ENCODE peak calls at places on chromosomes 7 and 10, in seven cellular contexts. B is PC-3, D is uterus, J is H1, X is HCT116, Z is IMR-90, P is ascending aorta. S is an unnamed sample.
A peak's percentile ranks its signal among the peaks of the same experiment; 100 is the strongest.

GRCh38 chr10:88978463-88978862 is 12.1 kb upstream of the FAS start:
- DNase-seq in X (no peak), J (no peak), B (no peak), P (no peak), D (no peak), Z (no peak), S (no peak)

GRCh38 chr10:103812004-103812403 is 43.4 kb downstream of the SH3PXD2A start:
- DNase-seq in X (no peak), B (no peak), Z (no peak), P (no peak), J (no peak), D (no peak), S (no peak)

GRCh38 chr10:104256335-104257080 is 1.8 kb downstream of the GSTO1 start:
- DNase-seq in X (no peak), B (peak; percentile 11), J (no peak), P (no peak), D (no peak), Z (no peak), S (no peak)

GRCh38 chr10:99328579-99329237 is 448 bp upstream of the CNNM1 start:
- DNase-seq in D (no peak), X (no peak), Z (peak; percentile 7), P (no peak), J (no peak), B (peak; percentile 54), S (no peak)

GRCh38 chr7:1974714-1975113 is 258.0 kb downstream of the MAD1L1 start:
- DNase-seq in J (no peak), B (no peak), Z (no peak), D (no peak), X (no peak), P (no peak), S (no peak)

GRCh38 chr10:115572740-115573455 is 479.7 kb downstream of the ATRNL1 start:
- DNase-seq in J (peak; percentile 61), B (no peak), Z (no peak), X (peak; percentile 7), P (no peak), D (no peak), S (no peak)

GRCh38 chr10:100338434-100339036 is 8.5 kb upstream of the SCD start:
- DNase-seq in P (peak; percentile 36), B (peak; percentile 70), X (peak; percentile 56), J (peak; percentile 92), Z (peak; percentile 45), D (peak; percentile 72), S (no peak)

GRCh38 chr10:122323941-122324675 is 50.4 kb upstream of the PLEKHA1 start:
- DNase-seq in D (no peak), X (no peak), B (peak; percentile 50), Z (no peak), J (no peak), P (peak; percentile 30), S (no peak)

GRCh38 chr7:28835800-28836199 is 122.3 kb downstream of the TRIL start:
- DNase-seq in D (no peak), Z (peak; percentile 75), B (peak; percentile 57), X (no peak), J (no peak), P (no peak), S (no peak)

GRCh38 chr10:123998197-123999141 is 94.9 kb downstream of the CHST15 start:
- DNase-seq in X (no peak), D (no peak), J (no peak), B (no peak), P (no peak), Z (no peak), S (no peak)

GRCh38 chr10:99906470-99906869 is 103.3 kb downstream of the DNMBP start:
- DNase-seq in P (no peak), B (no peak), J (no peak), Z (peak; percentile 96), D (peak; percentile 23), X (peak; percentile 90), S (no peak)

GRCh38 chr7:131956864-131957263 is 400.4 kb upstream of the PODXL start:
- DNase-seq in Z (no peak), X (no peak), D (no peak), J (no peak), P (no peak), B (no peak), S (no peak)

GRCh38 chr10:58278274-58278961 is 9.5 kb downstream of the CISD1 start:
- DNase-seq in J (no peak), D (no peak), X (no peak), Z (no peak), P (no peak), B (no peak), S (no peak)

GRCh38 chr10:71383972-71384687 is 12.6 kb upstream of the CDH23 start:
- DNase-seq in X (no peak), D (peak; percentile 66), P (no peak), B (peak; percentile 58), J (peak; percentile 99), Z (peak; percentile 21), S (no peak)

GRCh38 chr10:88293073-88293472 is 290.0 kb downstream of the RNLS start:
- DNase-seq in P (no peak), B (no peak), Z (peak; percentile 29), X (no peak), D (no peak), J (no peak), S (no peak)

GRCh38 chr10:102657984-102658724 is 13.9 kb downstream of the TRIM8 start:
- DNase-seq in Z (peak; percentile 51), D (no peak), J (no peak), X (no peak), P (no peak), B (peak; percentile 15), S (no peak)

GRCh38 chr10:30443049-30443448 is 9.1 kb downstream of the MAP3K8 start:
- DNase-seq in D (no peak), B (no peak), J (no peak), X (no peak), P (no peak), Z (no peak), S (no peak)

GRCh38 chr7:139916717-139917395 is 87.8 kb downstream of the TBXAS1 start:
- DNase-seq in D (no peak), Z (no peak), X (no peak), P (no peak), B (peak; percentile 67), J (no peak), S (no peak)

GRCh38 chr7:134454277-134454676 is 4.6 kb downstream of the AKR1B1 start:
- DNase-seq in P (no peak), D (no peak), X (no peak), Z (peak; percentile 64), B (no peak), J (no peak), S (no peak)

GRCh38 chr10:98465866-98466265 is 19.1 kb upstream of the HPS1 start:
- DNase-seq in P (no peak), Z (no peak), B (no peak), J (no peak), X (no peak), D (no peak), S (no peak)

GRCh38 chr10:114272696-114273095 is 33.6 kb downstream of the VWA2 start:
- DNase-seq in D (no peak), P (no peak), J (no peak), X (no peak), B (no peak), Z (no peak), S (no peak)

GRCh38 chr7:72445075-72445474 is 32.9 kb upstream of the CALN1 start:
- DNase-seq in Z (no peak), B (no peak), P (no peak), X (no peak), J (no peak), D (no peak), S (no peak)

GRCh38 chr7:33250421-33250827 is 121.1 kb downstream of the BBS9 start:
- DNase-seq in P (no peak), Z (peak; percentile 75), J (no peak), B (no peak), D (no peak), X (no peak), S (no peak)

GRCh38 chr7:158354861-158355260 is 232.8 kb downstream of the PTPRN2 start:
- DNase-seq in J (no peak), Z (no peak), X (no peak), B (no peak), D (no peak), P (no peak), S (no peak)
- H3K9me3 ChIP-seq in J (peaks cover 5% of the 10 kb centered on the region), Z (peaks cover 56% of the 10 kb centered on the region), X (no peaks in the 10 kb centered on the region), B (no peaks in the 10 kb centered on the region), D (no peaks in the 10 kb centered on the region), P (no peaks in the 10 kb centered on the region), S (no peaks in the 10 kb centered on the region)

DNA sequence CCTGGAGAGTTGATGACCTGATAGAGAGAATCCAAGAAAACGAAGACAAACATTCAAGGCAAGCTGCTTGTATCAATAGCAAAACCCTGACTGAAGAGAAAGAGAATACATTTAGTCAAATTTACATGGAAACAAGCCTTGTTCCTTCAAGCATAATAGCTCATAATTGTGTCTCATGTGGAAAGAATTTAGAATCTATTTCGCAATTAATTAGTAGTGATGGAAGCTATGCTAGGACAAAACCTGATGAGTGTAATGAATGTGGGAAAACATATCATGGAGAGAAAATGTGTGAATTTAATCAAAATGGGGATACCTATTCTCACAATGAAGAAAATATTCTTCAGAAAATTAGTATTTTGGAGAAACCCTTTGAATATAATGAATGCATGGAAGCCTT is 18.0 kb downstream of the RBAK start:
- DNase-seq in P (no peak), D (no peak), J (no peak), X (no peak), Z (no peak), B (no peak), S (no peak)
- H3K9me3 ChIP-seq in P (peaks cover 82% of the 10 kb centered on the region), D (no peaks in the 10 kb centered on the region), J (peaks cover 84% of the 10 kb centered on the region), X (peaks cover 82% of the 10 kb centered on the region), Z (peaks cover 70% of the 10 kb centered on the region), B (peaks cover 80% of the 10 kb centered on the region), S (peaks cover 100% of the 10 kb centered on the region)

DNA sequence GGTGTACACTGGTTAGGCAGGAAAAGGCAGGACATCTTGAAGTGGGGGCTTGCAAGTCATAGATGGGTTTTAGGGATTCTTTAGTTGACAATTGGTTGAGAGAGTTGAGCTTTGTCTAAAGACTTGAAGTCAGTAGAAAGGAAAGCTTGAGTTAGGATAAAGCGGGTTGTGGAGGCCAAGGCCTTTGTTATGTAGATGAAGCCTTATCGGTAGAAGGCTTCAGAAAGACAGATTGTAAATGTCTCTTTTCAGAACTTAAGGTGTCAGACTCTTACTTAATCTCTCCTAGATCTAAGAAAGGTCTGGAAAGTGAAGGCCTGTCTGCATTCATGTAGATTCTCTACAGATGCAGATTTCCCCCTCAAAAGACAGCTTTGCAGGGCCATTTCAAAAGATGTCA is 177.4 kb downstream of the HECW1 start:
- DNase-seq in J (peak; percentile 29), D (no peak), B (no peak), X (no peak), Z (no peak), P (no peak), S (no peak)
- H3K9me3 ChIP-seq in J (peaks cover 3% of the 10 kb centered on the region), D (no peaks in the 10 kb centered on the region), B (peaks cover 10% of the 10 kb centered on the region), X (peaks cover 6% of the 10 kb centered on the region), Z (peaks cover 3% of the 10 kb centered on the region), P (no peaks in the 10 kb centered on the region), S (no peaks in the 10 kb centered on the region)

DNA sequence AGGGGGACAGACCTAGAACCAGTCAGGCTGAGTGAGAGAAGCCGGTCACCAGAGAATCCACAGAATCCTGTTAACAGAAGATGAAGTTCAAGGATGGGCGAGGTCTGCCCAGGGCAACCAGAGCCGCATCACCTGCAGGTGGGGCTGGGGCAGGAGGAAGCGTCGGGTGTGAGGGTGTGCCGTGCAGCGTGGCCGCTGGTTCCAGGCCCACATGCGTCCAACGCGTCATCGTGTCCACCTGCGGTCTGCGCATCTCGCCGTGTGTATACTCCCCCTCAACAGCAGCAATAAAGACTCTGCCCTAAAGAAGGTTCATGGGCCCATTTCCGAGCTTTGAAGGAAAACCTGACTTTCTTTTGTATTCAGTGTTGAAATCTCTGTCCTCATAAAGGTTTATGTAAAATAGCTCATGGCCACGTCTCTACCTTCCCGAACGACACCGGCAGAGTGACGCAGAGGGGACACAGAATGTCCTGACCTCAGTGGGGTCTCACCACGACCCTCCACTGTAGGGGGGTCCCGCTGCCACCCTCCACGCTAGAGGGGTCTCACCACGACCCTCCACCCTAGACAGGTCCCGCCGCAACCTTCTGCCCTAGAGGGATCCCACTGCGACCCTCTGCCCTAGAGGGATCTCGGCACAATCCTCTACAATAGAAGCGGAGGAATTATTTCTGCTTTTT is 446.9 kb downstream of the PTPRN2 start:
- DNase-seq in P (no peak), B (no peak), X (no peak), Z (no peak), J (no peak), D (no peak), S (no peak)
- H3K9me3 ChIP-seq in P (no peaks in the 10 kb centered on the region), B (peaks cover 6% of the 10 kb centered on the region), X (no peaks in the 10 kb centered on the region), Z (peaks cover 71% of the 10 kb centered on the region), J (peaks cover 5% of the 10 kb centered on the region), D (no peaks in the 10 kb centered on the region), S (no peaks in the 10 kb centered on the region)

S was measured in esophagus squamous epithelium.